ENCODE peak calls at places on chromosomes 7 and 10, in seven cellular contexts. One of them, this sample, is unnamed.

GRCh38 chr7:74272305-74273038 is 16.7 kb upstream of the CLIP2 start:
- DNase-seq in heart right ventricle: peak; percentile 86
- DNase-seq in GM10248: peak; percentile 88
- DNase-seq in endothelial cell: peak; percentile 75
- DNase-seq in AG04450: peak; percentile 91
- DNase-seq in H9: peak; percentile 72
- DNase-seq in neural crest cell: no peak
- DNase-seq in this sample: peak; percentile 85

GRCh38 chr7:46909601-46910051 is 672.3 kb downstream of the TNS3 start:
- DNase-seq in heart right ventricle: no peak
- DNase-seq in GM10248: no peak
- DNase-seq in endothelial cell: no peak
- DNase-seq in AG04450: no peak
- DNase-seq in H9: no peak
- DNase-seq in neural crest cell: no peak
- DNase-seq in this sample: no peak

GRCh38 chr7:138524259-138524658 is 64.2 kb downstream of the TRIM24 start:
- DNase-seq in heart right ventricle: no peak
- DNase-seq in GM10248: no peak
- DNase-seq in endothelial cell: no peak
- DNase-seq in AG04450: no peak
- DNase-seq in H9: no peak
- DNase-seq in neural crest cell: no peak
- DNase-seq in this sample: no peak

GRCh38 chr7:105838273-105839141 is 37.9 kb downstream of the ATXN7L1 start:
- DNase-seq in heart right ventricle: no peak
- DNase-seq in GM10248: no peak
- DNase-seq in endothelial cell: no peak
- DNase-seq in AG04450: peak; percentile 26
- DNase-seq in H9: no peak
- DNase-seq in neural crest cell: no peak
- DNase-seq in this sample: no peak

GRCh38 chr10:100642295-100642994 is 102.9 kb upstream of the PAX2 start:
- DNase-seq in heart right ventricle: no peak
- DNase-seq in GM10248: no peak
- DNase-seq in endothelial cell: no peak
- DNase-seq in AG04450: no peak
- DNase-seq in H9: peak; percentile 82
- DNase-seq in neural crest cell: no peak
- DNase-seq in this sample: no peak

GRCh38 chr7:123628829-123629228 is 26.8 kb upstream of the LMOD2 start:
- DNase-seq in heart right ventricle: no peak
- DNase-seq in GM10248: no peak
- DNase-seq in endothelial cell: no peak
- DNase-seq in AG04450: no peak
- DNase-seq in H9: no peak
- DNase-seq in neural crest cell: no peak
- DNase-seq in this sample: no peak

GRCh38 chr10:102150970-102151773 is 1.0 kb upstream of the NOLC1 start:
- DNase-seq in heart right ventricle: no peak
- DNase-seq in GM10248: no peak
- DNase-seq in endothelial cell: no peak
- DNase-seq in AG04450: no peak
- DNase-seq in H9: no peak
- DNase-seq in neural crest cell: no peak
- DNase-seq in this sample: no peak

GRCh38 chr7:87875151-87876039 is 765 bp downstream of the SLC25A40 start:
- DNase-seq in heart right ventricle: no peak
- DNase-seq in GM10248: no peak
- DNase-seq in endothelial cell: no peak
- DNase-seq in AG04450: no peak
- DNase-seq in H9: no peak
- DNase-seq in neural crest cell: peak; percentile 55
- DNase-seq in this sample: peak; percentile 36

GRCh38 chr7:82443044-82443800 is at the start of gene CACNA2D1:
- DNase-seq in heart right ventricle: peak; percentile 27
- DNase-seq in GM10248: peak; percentile 26
- DNase-seq in endothelial cell: peak; percentile 69
- DNase-seq in AG04450: no peak
- DNase-seq in H9: peak; percentile 54
- DNase-seq in neural crest cell: peak; percentile 59
- DNase-seq in this sample: peak; percentile 50

GRCh38 chr10:34017281-34017680 is 682.8 kb upstream of the NRP1 start:
- DNase-seq in heart right ventricle: no peak
- DNase-seq in GM10248: no peak
- DNase-seq in endothelial cell: no peak
- DNase-seq in AG04450: no peak
- DNase-seq in H9: peak; percentile 66
- DNase-seq in neural crest cell: no peak
- DNase-seq in this sample: no peak

GRCh38 chr7:105677803-105678583 is 96.7 kb upstream of the EFCAB10 start:
- DNase-seq in heart right ventricle: no peak
- DNase-seq in GM10248: no peak
- DNase-seq in endothelial cell: no peak
- DNase-seq in AG04450: no peak
- DNase-seq in H9: no peak
- DNase-seq in neural crest cell: no peak
- DNase-seq in this sample: peak; percentile 32

GRCh38 chr7:101576993-101577392 is 52.1 kb downstream of the MYL10 start:
- DNase-seq in heart right ventricle: no peak
- DNase-seq in GM10248: no peak
- DNase-seq in endothelial cell: no peak
- DNase-seq in AG04450: no peak
- DNase-seq in H9: peak; percentile 23
- DNase-seq in neural crest cell: no peak
- DNase-seq in this sample: no peak

GRCh38 chr7:76293407-76293901 is 9.0 kb upstream of the HSPB1 start:
- DNase-seq in heart right ventricle: no peak
- DNase-seq in GM10248: no peak
- DNase-seq in endothelial cell: no peak
- DNase-seq in AG04450: no peak
- DNase-seq in H9: no peak
- DNase-seq in neural crest cell: no peak
- DNase-seq in this sample: no peak

GRCh38 chr10:45023426-45023825 is 22.7 kb downstream of the ZNF22 start:
- DNase-seq in heart right ventricle: no peak
- DNase-seq in GM10248: no peak
- DNase-seq in endothelial cell: no peak
- DNase-seq in AG04450: no peak
- DNase-seq in H9: no peak
- DNase-seq in neural crest cell: no peak
- DNase-seq in this sample: no peak

GRCh38 chr10:9848278-9848677 is 1169.4 kb upstream of the CELF2 start:
- DNase-seq in heart right ventricle: no peak
- DNase-seq in GM10248: no peak
- DNase-seq in endothelial cell: no peak
- DNase-seq in AG04450: no peak
- DNase-seq in H9: no peak
- DNase-seq in neural crest cell: no peak
- DNase-seq in this sample: no peak

GRCh38 chr10:9850415-9850814 is 1167.3 kb upstream of the CELF2 start:
- DNase-seq in heart right ventricle: no peak
- DNase-seq in GM10248: no peak
- DNase-seq in endothelial cell: no peak
- DNase-seq in AG04450: no peak
- DNase-seq in H9: no peak
- DNase-seq in neural crest cell: no peak
- DNase-seq in this sample: no peak

GRCh38 chr10:9848981-9849380 is 1168.7 kb upstream of the CELF2 start:
- DNase-seq in heart right ventricle: peak; percentile 6
- DNase-seq in GM10248: no peak
- DNase-seq in endothelial cell: no peak
- DNase-seq in AG04450: no peak
- DNase-seq in H9: no peak
- DNase-seq in neural crest cell: no peak
- DNase-seq in this sample: no peak

GRCh38 chr10:9851808-9852207 is 1165.9 kb upstream of the CELF2 start:
- DNase-seq in heart right ventricle: no peak
- DNase-seq in GM10248: no peak
- DNase-seq in endothelial cell: no peak
- DNase-seq in AG04450: no peak
- DNase-seq in H9: no peak
- DNase-seq in neural crest cell: no peak
- DNase-seq in this sample: no peak

DNA sequence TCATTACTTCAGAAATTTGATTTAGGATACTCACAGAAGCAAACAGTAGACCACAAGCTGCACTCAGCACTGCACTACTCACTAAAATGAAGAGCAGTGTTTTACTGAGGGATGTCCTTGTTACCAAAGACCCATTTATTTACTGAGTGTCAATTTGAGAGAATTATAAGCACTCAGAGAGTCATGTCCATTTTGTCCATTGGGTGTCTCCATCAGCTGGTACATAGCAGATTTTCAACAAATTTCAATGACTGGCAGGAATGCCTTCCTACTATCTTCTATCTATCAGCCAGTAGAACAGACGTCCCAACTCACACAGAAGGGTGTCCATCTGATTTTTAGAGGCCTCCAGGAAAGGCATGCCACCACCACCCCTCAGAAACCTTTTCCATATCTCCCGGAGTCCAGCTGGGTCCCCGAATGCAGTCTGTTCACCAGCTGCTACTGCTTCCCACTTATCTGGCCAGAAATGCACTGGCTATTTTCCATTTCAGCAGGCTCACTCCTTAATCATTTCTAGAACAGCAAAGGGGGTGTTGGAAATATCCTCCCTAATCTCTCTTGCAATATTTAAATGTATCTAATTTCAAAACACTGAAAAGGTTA is 1164.2 kb upstream of the CELF2 start:
- DNase-seq in heart right ventricle: peak; percentile 12
- DNase-seq in GM10248: no peak
- DNase-seq in endothelial cell: no peak
- DNase-seq in AG04450: no peak
- DNase-seq in H9: no peak
- DNase-seq in neural crest cell: no peak
- DNase-seq in this sample: no peak
- TF ChIP-seq CTCF in heart right ventricle: peak; percentile 32
- TF ChIP-seq CTCF in GM10248: no peak
- TF ChIP-seq CTCF in endothelial cell: no peak
- TF ChIP-seq CTCF in AG04450: no peak
- TF ChIP-seq CTCF in H9: no peak
- TF ChIP-seq CTCF in neural crest cell: no peak
- TF ChIP-seq CTCF in this sample: no peak

GRCh38 chr10:76950354-76950753 is 687.3 kb downstream of the KCNMA1 start:
- DNase-seq in heart right ventricle: no peak
- DNase-seq in GM10248: no peak
- DNase-seq in endothelial cell: no peak
- DNase-seq in AG04450: no peak
- DNase-seq in H9: no peak
- DNase-seq in neural crest cell: no peak
- DNase-seq in this sample: no peak

GRCh38 chr10:76939862-76940495 is 697.6 kb downstream of the KCNMA1 start:
- DNase-seq in heart right ventricle: no peak
- DNase-seq in GM10248: no peak
- DNase-seq in endothelial cell: no peak
- DNase-seq in AG04450: no peak
- DNase-seq in H9: no peak
- DNase-seq in neural crest cell: no peak
- DNase-seq in this sample: no peak

GRCh38 chr10:76946268-76946667 is 691.3 kb downstream of the KCNMA1 start:
- DNase-seq in heart right ventricle: no peak
- DNase-seq in GM10248: no peak
- DNase-seq in endothelial cell: no peak
- DNase-seq in AG04450: no peak
- DNase-seq in H9: no peak
- DNase-seq in neural crest cell: no peak
- DNase-seq in this sample: no peak

GRCh38 chr10:76942556-76943416 is 694.8 kb downstream of the KCNMA1 start:
- DNase-seq in heart right ventricle: no peak
- DNase-seq in GM10248: no peak
- DNase-seq in endothelial cell: no peak
- DNase-seq in AG04450: no peak
- DNase-seq in H9: no peak
- DNase-seq in neural crest cell: no peak
- DNase-seq in this sample: no peak

DNA sequence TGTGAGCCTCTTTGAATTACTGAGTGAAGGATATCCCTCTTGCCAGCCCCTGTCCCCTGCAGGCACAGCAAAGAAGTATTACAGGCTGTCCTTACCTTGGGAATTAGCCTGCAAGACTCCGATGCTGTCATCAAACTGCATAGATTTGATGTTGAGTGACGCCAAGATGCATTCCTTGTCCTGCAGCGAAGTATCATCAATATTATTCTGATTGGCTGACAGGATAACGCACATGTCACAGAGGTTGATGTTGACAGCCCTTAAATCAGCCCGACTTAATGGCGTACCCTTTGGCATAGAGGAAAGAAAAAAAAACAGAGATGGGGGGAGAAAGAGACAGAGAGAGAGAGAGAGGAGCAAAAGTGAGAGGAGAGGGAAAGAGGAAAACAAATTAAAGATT is 692.9 kb downstream of the KCNMA1 start:
- DNase-seq in heart right ventricle: no peak
- DNase-seq in GM10248: no peak
- DNase-seq in endothelial cell: no peak
- DNase-seq in AG04450: no peak
- DNase-seq in H9: no peak
- DNase-seq in neural crest cell: no peak
- DNase-seq in this sample: no peak
- TF ChIP-seq CTCF in heart right ventricle: no peak
- TF ChIP-seq CTCF in GM10248: no peak
- TF ChIP-seq CTCF in endothelial cell: no peak
- TF ChIP-seq CTCF in AG04450: no peak
- TF ChIP-seq CTCF in H9: no peak
- TF ChIP-seq CTCF in neural crest cell: no peak
- TF ChIP-seq CTCF in this sample: no peak

GRCh38 chr10:69320521-69320920 is 42.2 kb downstream of the HK1 start:
- DNase-seq in heart right ventricle: no peak
- DNase-seq in GM10248: no peak
- DNase-seq in endothelial cell: no peak
- DNase-seq in AG04450: no peak
- DNase-seq in H9: no peak
- DNase-seq in neural crest cell: no peak
- DNase-seq in this sample: no peak
- TF ChIP-seq CTCF in heart right ventricle: no peak
- TF ChIP-seq CTCF in GM10248: no peak
- TF ChIP-seq CTCF in endothelial cell: no peak
- TF ChIP-seq CTCF in AG04450: no peak
- TF ChIP-seq CTCF in H9: no peak
- TF ChIP-seq CTCF in neural crest cell: no peak
- TF ChIP-seq CTCF in this sample: no peak

DNA sequence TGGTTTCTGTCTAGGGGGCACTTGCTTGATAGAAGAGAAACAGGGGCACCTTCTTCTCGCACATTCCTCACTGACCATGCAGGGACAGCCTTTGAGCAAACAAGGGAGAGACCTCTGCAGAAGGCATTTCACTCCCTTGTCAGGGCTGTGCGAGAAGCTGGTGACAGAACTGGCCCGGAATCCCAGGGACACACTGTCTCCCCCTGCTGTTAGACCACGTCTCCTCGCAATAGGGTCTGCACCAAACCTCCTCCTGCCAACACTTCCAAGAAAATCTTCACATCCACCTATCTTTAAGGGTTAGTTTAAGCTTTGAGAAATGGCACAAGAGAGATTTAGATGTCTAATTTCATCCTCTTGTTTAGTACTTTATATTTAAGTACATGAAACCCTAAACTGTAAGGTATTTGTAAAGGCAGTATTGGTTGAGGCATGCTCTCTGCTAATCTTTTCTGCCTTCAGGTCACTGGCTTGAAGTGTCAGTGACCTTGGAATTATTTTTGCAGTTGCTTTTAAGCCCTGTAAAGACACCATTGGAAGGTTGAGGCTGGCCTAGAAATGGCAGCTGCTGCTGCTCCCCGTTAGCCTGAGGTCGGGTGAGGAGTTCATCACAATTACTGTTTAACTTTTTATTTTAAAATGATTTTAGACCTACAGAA is 37.0 kb downstream of the RBM20 start:
- DNase-seq in heart right ventricle: peak; percentile 57
- DNase-seq in GM10248: peak; percentile 51
- DNase-seq in endothelial cell: peak; percentile 66
- DNase-seq in AG04450: no peak
- DNase-seq in H9: peak; percentile 79
- DNase-seq in neural crest cell: peak; percentile 53
- DNase-seq in this sample: peak; percentile 56
- TF ChIP-seq CTCF in heart right ventricle: peak; percentile 68
- TF ChIP-seq CTCF in GM10248: peak; percentile 24
- TF ChIP-seq CTCF in endothelial cell: peak; percentile 56
- TF ChIP-seq CTCF in AG04450: peak; percentile 64
- TF ChIP-seq CTCF in H9: peak; percentile 84
- TF ChIP-seq CTCF in neural crest cell: peak; percentile 71
- TF ChIP-seq CTCF in this sample: no peak

This sample was measured in GM20000.